ENCODE peak calls at places on chromosomes 11 and 22, in seven cellular contexts. One of them, this sample, is unnamed.

GRCh38 chr11:65742353-65742752 is 21.8 kb upstream of the RNASEH2C start:
- DNase-seq in COR-L47: no peak
- DNase-seq in stimulated activated CD8-positive, alpha-beta memory T cell treated with anti-CD3 and anti-CD28 coated beads, Interleukin-4, amount 100 ng/mL, for 1 hour: no peak
- DNase-seq in memory B cell: no peak
- DNase-seq in GM13976: no peak
- DNase-seq in HT-29: no peak
- DNase-seq in activated naive CD8-positive, alpha-beta T cell treated with anti-CD3 and anti-CD28 coated beads for 36 hours: no peak
- DNase-seq in this sample: no peak

GRCh38 chr22:36136475-36136874 is 24.1 kb downstream of the APOL3 start:
- DNase-seq in COR-L47: no peak
- DNase-seq in stimulated activated CD8-positive, alpha-beta memory T cell treated with anti-CD3 and anti-CD28 coated beads, Interleukin-4, amount 100 ng/mL, for 1 hour: no peak
- DNase-seq in memory B cell: no peak
- DNase-seq in GM13976: no peak
- DNase-seq in HT-29: no peak
- DNase-seq in activated naive CD8-positive, alpha-beta T cell treated with anti-CD3 and anti-CD28 coated beads for 36 hours: no peak
- DNase-seq in this sample: no peak

GRCh38 chr22:46153930-46154329 is 3.6 kb downstream of the PPARA start:
- DNase-seq in COR-L47: no peak
- DNase-seq in stimulated activated CD8-positive, alpha-beta memory T cell treated with anti-CD3 and anti-CD28 coated beads, Interleukin-4, amount 100 ng/mL, for 1 hour: no peak
- DNase-seq in memory B cell: no peak
- DNase-seq in GM13976: no peak
- DNase-seq in HT-29: no peak
- DNase-seq in activated naive CD8-positive, alpha-beta T cell treated with anti-CD3 and anti-CD28 coated beads for 36 hours: no peak
- DNase-seq in this sample: no peak

GRCh38 chr11:82823635-82824614 is 76.3 kb downstream of the PRCP start:
- DNase-seq in COR-L47: peak
- DNase-seq in stimulated activated CD8-positive, alpha-beta memory T cell treated with anti-CD3 and anti-CD28 coated beads, Interleukin-4, amount 100 ng/mL, for 1 hour: no peak
- DNase-seq in memory B cell: no peak
- DNase-seq in GM13976: no peak
- DNase-seq in HT-29: no peak
- DNase-seq in activated naive CD8-positive, alpha-beta T cell treated with anti-CD3 and anti-CD28 coated beads for 36 hours: no peak
- DNase-seq in this sample: no peak

GRCh38 chr11:19954899-19955298 is 205.4 kb downstream of the DBX1 start:
- DNase-seq in COR-L47: no peak
- DNase-seq in stimulated activated CD8-positive, alpha-beta memory T cell treated with anti-CD3 and anti-CD28 coated beads, Interleukin-4, amount 100 ng/mL, for 1 hour: no peak
- DNase-seq in memory B cell: no peak
- DNase-seq in GM13976: no peak
- DNase-seq in HT-29: no peak
- DNase-seq in activated naive CD8-positive, alpha-beta T cell treated with anti-CD3 and anti-CD28 coated beads for 36 hours: no peak
- DNase-seq in this sample: no peak

GRCh38 chr11:126968915-126969314 is 31.7 kb downstream of the KIRREL3 start:
- DNase-seq in COR-L47: no peak
- DNase-seq in stimulated activated CD8-positive, alpha-beta memory T cell treated with anti-CD3 and anti-CD28 coated beads, Interleukin-4, amount 100 ng/mL, for 1 hour: no peak
- DNase-seq in memory B cell: no peak
- DNase-seq in GM13976: no peak
- DNase-seq in HT-29: no peak
- DNase-seq in activated naive CD8-positive, alpha-beta T cell treated with anti-CD3 and anti-CD28 coated beads for 36 hours: no peak
- DNase-seq in this sample: no peak

GRCh38 chr11:130314749-130315285 is at the start of gene ZBTB44:
- DNase-seq in COR-L47: peak
- DNase-seq in stimulated activated CD8-positive, alpha-beta memory T cell treated with anti-CD3 and anti-CD28 coated beads, Interleukin-4, amount 100 ng/mL, for 1 hour: peak
- DNase-seq in memory B cell: peak
- DNase-seq in GM13976: peak
- DNase-seq in HT-29: peak
- DNase-seq in activated naive CD8-positive, alpha-beta T cell treated with anti-CD3 and anti-CD28 coated beads for 36 hours: peak
- DNase-seq in this sample: peak

GRCh38 chr11:12175694-12176241 is 65.4 kb downstream of the MICAL2 start:
- DNase-seq in COR-L47: no peak
- DNase-seq in stimulated activated CD8-positive, alpha-beta memory T cell treated with anti-CD3 and anti-CD28 coated beads, Interleukin-4, amount 100 ng/mL, for 1 hour: no peak
- DNase-seq in memory B cell: no peak
- DNase-seq in GM13976: no peak
- DNase-seq in HT-29: no peak
- DNase-seq in activated naive CD8-positive, alpha-beta T cell treated with anti-CD3 and anti-CD28 coated beads for 36 hours: peak
- DNase-seq in this sample: peak

GRCh38 chr22:28414017-28414416 is 265.6 kb downstream of the TTC28 start:
- DNase-seq in COR-L47: no peak
- DNase-seq in stimulated activated CD8-positive, alpha-beta memory T cell treated with anti-CD3 and anti-CD28 coated beads, Interleukin-4, amount 100 ng/mL, for 1 hour: no peak
- DNase-seq in memory B cell: no peak
- DNase-seq in GM13976: no peak
- DNase-seq in HT-29: no peak
- DNase-seq in activated naive CD8-positive, alpha-beta T cell treated with anti-CD3 and anti-CD28 coated beads for 36 hours: no peak
- DNase-seq in this sample: no peak

GRCh38 chr11:7571640-7572000 is 57.8 kb downstream of the PPFIBP2 start:
- DNase-seq in COR-L47: peak
- DNase-seq in stimulated activated CD8-positive, alpha-beta memory T cell treated with anti-CD3 and anti-CD28 coated beads, Interleukin-4, amount 100 ng/mL, for 1 hour: no peak
- DNase-seq in memory B cell: no peak
- DNase-seq in GM13976: peak
- DNase-seq in HT-29: peak
- DNase-seq in activated naive CD8-positive, alpha-beta T cell treated with anti-CD3 and anti-CD28 coated beads for 36 hours: peak
- DNase-seq in this sample: peak

GRCh38 chr11:3104051-3104714 is 47.0 kb upstream of the CARS1 start:
- DNase-seq in COR-L47: no peak
- DNase-seq in stimulated activated CD8-positive, alpha-beta memory T cell treated with anti-CD3 and anti-CD28 coated beads, Interleukin-4, amount 100 ng/mL, for 1 hour: no peak
- DNase-seq in memory B cell: no peak
- DNase-seq in GM13976: peak
- DNase-seq in HT-29: no peak
- DNase-seq in activated naive CD8-positive, alpha-beta T cell treated with anti-CD3 and anti-CD28 coated beads for 36 hours: no peak
- DNase-seq in this sample: peak

GRCh38 chr11:114309517-114309916 is 13.3 kb downstream of the NNMT start:
- DNase-seq in COR-L47: no peak
- DNase-seq in stimulated activated CD8-positive, alpha-beta memory T cell treated with anti-CD3 and anti-CD28 coated beads, Interleukin-4, amount 100 ng/mL, for 1 hour: no peak
- DNase-seq in memory B cell: no peak
- DNase-seq in GM13976: no peak
- DNase-seq in HT-29: no peak
- DNase-seq in activated naive CD8-positive, alpha-beta T cell treated with anti-CD3 and anti-CD28 coated beads for 36 hours: no peak
- DNase-seq in this sample: no peak

GRCh38 chr11:103659138-103659734 is 377.2 kb upstream of the DDI1 start:
- DNase-seq in COR-L47: peak
- DNase-seq in stimulated activated CD8-positive, alpha-beta memory T cell treated with anti-CD3 and anti-CD28 coated beads, Interleukin-4, amount 100 ng/mL, for 1 hour: no peak
- DNase-seq in memory B cell: no peak
- DNase-seq in GM13976: no peak
- DNase-seq in HT-29: peak
- DNase-seq in activated naive CD8-positive, alpha-beta T cell treated with anti-CD3 and anti-CD28 coated beads for 36 hours: no peak
- DNase-seq in this sample: no peak

GRCh38 chr11:72741429-72741833 is 10.8 kb downstream of the ARAP1 start:
- DNase-seq in COR-L47: no peak
- DNase-seq in stimulated activated CD8-positive, alpha-beta memory T cell treated with anti-CD3 and anti-CD28 coated beads, Interleukin-4, amount 100 ng/mL, for 1 hour: no peak
- DNase-seq in memory B cell: no peak
- DNase-seq in GM13976: peak
- DNase-seq in HT-29: no peak
- DNase-seq in activated naive CD8-positive, alpha-beta T cell treated with anti-CD3 and anti-CD28 coated beads for 36 hours: no peak
- DNase-seq in this sample: peak

GRCh38 chr11:26851696-26852095 is 129.8 kb upstream of the SLC5A12 start:
- DNase-seq in COR-L47: no peak
- DNase-seq in stimulated activated CD8-positive, alpha-beta memory T cell treated with anti-CD3 and anti-CD28 coated beads, Interleukin-4, amount 100 ng/mL, for 1 hour: no peak
- DNase-seq in memory B cell: no peak
- DNase-seq in GM13976: no peak
- DNase-seq in HT-29: no peak
- DNase-seq in activated naive CD8-positive, alpha-beta T cell treated with anti-CD3 and anti-CD28 coated beads for 36 hours: no peak
- DNase-seq in this sample: no peak

This sample was measured in upper lobe of right lung.